ENCODE peak calls at places on chromosomes 1 and 21, in five cellular contexts. U is GM23248, W is small intestine, E is heart left ventricle, D is colonic mucosa. L is an unnamed sample.

GRCh38 chr1:19372136-19372514 is 60.0 kb downstream of the SLC66A1 start:
- DNase-seq in U (peak; percentile 68), W (peak; percentile 91), E (no peak), D (no peak), L (no peak)

GRCh38 chr21:32474179-32475059 is 61.9 kb downstream of the EVA1C start:
- DNase-seq in U (no peak), W (no peak), E (no peak), D (no peak), L (no peak)

GRCh38 chr1:195979646-195980045 is 628.6 kb downstream of the KCNT2 start:
- DNase-seq in U (peak; percentile 24), W (no peak), E (no peak), D (no peak), L (no peak)

GRCh38 chr21:14452031-14452778 is 69.3 kb upstream of the HSPA13 start:
- DNase-seq in U (no peak), W (no peak), E (no peak), D (no peak), L (no peak)

GRCh38 chr1:155979525-155980343 is 1.4 kb upstream of the ARHGEF2 start:
- DNase-seq in U (peak; percentile 63), W (no peak), E (peak; percentile 75), D (peak; percentile 51), L (no peak)

GRCh38 chr21:21268061-21268471 is 269.9 kb downstream of the NCAM2 start:
- DNase-seq in U (peak; percentile 0), W (no peak), E (no peak), D (no peak), L (no peak)

GRCh38 chr1:226195144-226195543 is 8.6 kb upstream of the ACBD3 start:
- DNase-seq in U (no peak), W (no peak), E (no peak), D (no peak), L (no peak)

GRCh38 chr1:227885135-227885647 is 62.5 kb downstream of the WNT9A start:
- DNase-seq in U (no peak), W (no peak), E (peak; percentile 18), D (peak; percentile 15), L (no peak)

GRCh38 chr1:234531181-234532132 is 52.5 kb upstream of the TARBP1 start:
- DNase-seq in U (peak; percentile 94), W (no peak), E (peak; percentile 77), D (no peak), L (no peak)

GRCh38 chr1:182147136-182147815 is 85.8 kb upstream of the ZNF648 start:
- DNase-seq in U (peak; percentile 64), W (no peak), E (peak; percentile 32), D (no peak), L (no peak)

GRCh38 chr1:65147424-65148177 is 402 bp upstream of the AK4 start:
- DNase-seq in U (peak; percentile 73), W (peak; percentile 29), E (peak; percentile 60), D (peak; percentile 71), L (no peak)

GRCh38 chr1:3292051-3292722 is 162.3 kb upstream of the ARHGEF16 start:
- DNase-seq in U (no peak), W (peak; percentile 73), E (no peak), D (no peak), L (no peak)

GRCh38 chr1:241079018-241079417 is 278.0 kb downstream of the RGS7 start:
- DNase-seq in U (no peak), W (no peak), E (no peak), D (no peak), L (no peak)

GRCh38 chr1:186043276-186043675 is 309.1 kb downstream of the HMCN1 start:
- DNase-seq in U (no peak), W (no peak), E (no peak), D (no peak), L (no peak)

GRCh38 chr1:95381980-95382379 is 148.0 kb downstream of the RWDD3 start:
- DNase-seq in U (no peak), W (no peak), E (no peak), D (no peak), L (no peak)

GRCh38 chr1:25208561-25209222 is 23.6 kb downstream of the SYF2 start:
- DNase-seq in U (no peak), W (peak; percentile 5), E (no peak), D (no peak), L (no peak)

GRCh38 chr1:24966724-24967346 is 36.8 kb upstream of the RUNX3 start:
- DNase-seq in U (peak; percentile 85), W (no peak), E (no peak), D (no peak), L (no peak)

GRCh38 chr21:42107881-42108553 is 36.9 kb downstream of the UMODL1 start:
- DNase-seq in U (peak; percentile 70), W (peak; percentile 80), E (peak; percentile 58), D (peak; percentile 65), L (no peak)

GRCh38 chr1:65469126-65469888 is 48.8 kb downstream of the LEPR start:
- DNase-seq in U (no peak), W (no peak), E (no peak), D (no peak), L (no peak)

GRCh38 chr1:223838125-223838854 is 7.5 kb downstream of the TP53BP2 start:
- DNase-seq in U (no peak), W (no peak), E (no peak), D (no peak), L (no peak)

GRCh38 chr1:223837206-223837605 is 8.5 kb downstream of the TP53BP2 start:
- DNase-seq in U (no peak), W (no peak), E (no peak), D (no peak), L (no peak)

GRCh38 chr1:223837687-223838086 is 8.1 kb downstream of the TP53BP2 start:
- DNase-seq in U (no peak), W (no peak), E (no peak), D (no peak), L (no peak)

GRCh38 chr1:223842784-223843183 is 3.0 kb downstream of the TP53BP2 start:
- DNase-seq in U (no peak), W (no peak), E (no peak), D (no peak), L (no peak)

GRCh38 chr1:223840254-223840653 is 5.5 kb downstream of the TP53BP2 start:
- DNase-seq in U (no peak), W (no peak), E (no peak), D (no peak), L (no peak)
- H3K4me3 ChIP-seq in U (no peak overlapping the region), W (no peak overlapping the region), E (no peak overlapping the region), D (no peak overlapping the region), L (no peak overlapping the region)

GRCh38 chr1:204564835-204565234 is 48.6 kb downstream of the MDM4 start:
- DNase-seq in U (no peak), W (no peak), E (no peak), D (no peak), L (no peak)
- H3K4me3 ChIP-seq in U (no peak overlapping the region), W (no peak overlapping the region), E (no peak overlapping the region), D (no peak overlapping the region), L (no peak overlapping the region)

GRCh38 chr1:8874230-8875201 is 4.0 kb downstream of the ENO1 start:
- DNase-seq in U (peak; percentile 52), W (no peak), E (no peak), D (no peak), L (no peak)
- H3K4me3 ChIP-seq in U (peak overlapping the region; percentile 85), W (no peak overlapping the region), E (peak overlapping the region; percentile 84), D (no peak overlapping the region), L (peak overlapping the region; percentile 97)

GRCh38 chr1:110873856-110874255 is 908 bp downstream of the CD53 start:
- DNase-seq in U (no peak), W (no peak), E (no peak), D (no peak), L (no peak)

GRCh38 chr1:110874303-110875215 is 1.6 kb downstream of the CD53 start:
- DNase-seq in U (no peak), W (peak; percentile 30), E (no peak), D (no peak), L (no peak)

GRCh38 chr1:110870721-110871388 is 2.1 kb upstream of the CD53 start:
- DNase-seq in U (no peak), W (no peak), E (no peak), D (no peak), L (no peak)

GRCh38 chr1:110872366-110872744 is 593 bp upstream of the CD53 start:
- DNase-seq in U (no peak), W (no peak), E (no peak), D (no peak), L (no peak)

DNA sequence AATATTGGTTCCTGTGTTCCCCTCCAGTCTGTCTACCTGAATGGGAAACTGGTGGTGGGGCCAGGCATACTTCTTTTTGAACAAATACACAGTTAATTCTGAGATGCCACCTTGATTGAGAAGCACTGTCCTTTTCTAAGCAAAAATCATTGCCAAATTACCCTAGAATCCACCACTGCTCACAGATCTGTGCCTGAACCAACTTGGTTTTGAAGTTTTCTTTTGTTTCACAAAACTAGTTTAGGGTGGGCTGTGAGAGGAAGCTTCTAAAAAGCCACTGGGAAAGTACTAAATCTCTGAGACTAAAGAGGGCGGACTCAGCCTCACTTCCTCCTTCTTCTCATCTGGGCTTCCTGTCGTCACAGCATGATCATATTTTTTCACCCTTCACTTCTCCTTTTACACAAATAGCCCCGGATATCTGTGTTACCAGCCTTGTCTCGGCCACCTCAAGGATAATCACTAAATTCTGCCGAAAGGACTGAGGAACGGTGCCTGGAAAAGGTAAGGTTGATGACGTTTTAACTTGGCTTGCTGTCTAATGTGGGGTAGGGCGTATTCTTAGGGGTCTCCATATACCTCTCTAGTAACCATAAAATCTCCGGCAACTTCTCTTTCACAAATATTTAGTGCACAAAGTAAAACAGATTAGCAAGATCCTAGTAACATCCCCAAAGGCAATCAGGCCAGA is at the start of gene CD53:
- DNase-seq in U (no peak), W (peak; percentile 49), E (peak; percentile 25), D (peak; percentile 26), L (no peak)
- H3K4me3 ChIP-seq in U (no peak within 1 kb of the TSS), W (peak within 1 kb of the TSS; percentile 48), E (peak within 1 kb of the TSS; percentile 72), D (peak within 1 kb of the TSS; percentile 32), L (no peak within 1 kb of the TSS)

GRCh38 chr1:164611754-164612642 is 53.0 kb downstream of the PBX1 start:
- DNase-seq in U (peak; percentile 57), W (peak; percentile 70), E (peak; percentile 31), D (peak; percentile 77), L (no peak)
- H3K4me3 ChIP-seq in U (no peak overlapping the region), W (no peak overlapping the region), E (no peak overlapping the region), D (no peak overlapping the region), L (no peak overlapping the region)

DNA sequence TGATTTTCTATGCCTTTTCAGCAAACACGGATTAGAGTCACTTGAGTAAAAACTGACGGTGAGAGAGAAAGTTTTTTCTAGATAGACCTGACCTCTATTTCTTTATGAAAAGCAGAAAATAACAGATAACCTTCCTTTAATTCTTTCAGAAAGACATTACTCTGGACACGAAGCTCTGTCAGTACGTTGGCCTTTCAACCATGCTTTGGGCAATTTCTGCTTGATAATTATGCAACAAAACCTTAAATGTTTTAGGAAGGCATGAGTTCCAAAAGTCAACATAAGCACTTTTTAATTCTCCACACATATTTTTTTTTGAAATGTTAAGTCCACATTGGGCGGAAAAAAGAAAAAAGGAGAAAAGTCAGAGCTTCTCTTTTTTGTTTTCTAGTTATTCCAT is 137.8 kb downstream of the AKT3 start:
- DNase-seq in U (no peak), W (no peak), E (no peak), D (no peak), L (no peak)
- H3K4me3 ChIP-seq in U (no peak overlapping the region), W (no peak overlapping the region), E (no peak overlapping the region), D (no peak overlapping the region), L (no peak overlapping the region)

L was measured in AG04449.